ENCODE peak calls at places on chromosomes 4 and X, in eight cellular contexts. Z is OCI-LY7, L is uterus, E is transverse colon, D is mesendoderm, M is GM23338, R is HCT116, H is A549. F is an unnamed sample. For H3K4me1, the result is how much of the 10 kb centered on the place peaks cover.

GRCh38 chrX:31266172-31267076 is 194.6 kb upstream of the FTHL17 start:
- DNase-seq in Z (peak), E (peak), R (no peak), L (peak), H (no peak), D (peak), M (peak), F (peak)

GRCh38 chr4:183798249-183798920 is 106.7 kb upstream of the STOX2 start:
- DNase-seq in M (peak), Z (no peak), E (peak), R (no peak), L (no peak), H (no peak), D (peak), F (peak)

GRCh38 chr4:42391981-42392380 is 5.3 kb upstream of the SHISA3 start:
- DNase-seq in E (no peak), Z (no peak), H (no peak), R (no peak), L (no peak), D (no peak), M (no peak), F (no peak)

GRCh38 chr4:85474818-85475630 is at the start of gene ARHGAP24:
- DNase-seq in Z (peak), E (peak), R (peak), D (peak), L (peak), H (peak), M (peak), F (peak)

GRCh38 chr4:154490261-154490588 is 1.4 kb downstream of the DCHS2 start:
- DNase-seq in E (no peak), D (peak), M (peak), L (no peak), H (no peak), R (no peak), Z (no peak), F (peak)

GRCh38 chr4:156547439-156547838 is 424.2 kb downstream of the PDGFC start:
- DNase-seq in H (no peak), D (no peak), E (no peak), R (no peak), L (peak), Z (no peak), M (no peak), F (no peak)

GRCh38 chrX:50000937-50001542 is 78.6 kb downstream of the CLCN5 start:
- DNase-seq in E (no peak), Z (no peak), M (no peak), R (no peak), L (no peak), D (no peak), H (no peak), F (no peak)

GRCh38 chr4:88659061-88659889 is 38.4 kb downstream of the NAP1L5 start:
- DNase-seq in D (peak), R (peak), E (peak), H (peak), M (peak), Z (peak), L (peak), F (peak)

GRCh38 chrX:48466696-48467095 is 3.4 kb downstream of the SLC38A5 start:
- DNase-seq in R (no peak), E (no peak), L (no peak), M (peak), D (peak), H (no peak), Z (no peak), F (peak)

GRCh38 chrX:77564824-77565223 is 117.6 kb downstream of the FGF16 start:
- DNase-seq in L (no peak), Z (no peak), M (no peak), R (no peak), D (no peak), E (no peak), H (no peak), F (no peak)

GRCh38 chr4:76811604-76812412 is 86.1 kb downstream of the SOWAHB start:
- DNase-seq in D (peak), L (peak), R (no peak), E (no peak), Z (no peak), H (no peak), M (peak), F (peak)

GRCh38 chr4:118968813-118969212 is 80.2 kb downstream of the SYNPO2 start:
- DNase-seq in M (no peak), D (no peak), H (no peak), R (no peak), L (no peak), E (no peak), Z (no peak), F (no peak)

GRCh38 chr4:143099693-143100092 is 85.0 kb upstream of the USP38 start:
- DNase-seq in H (no peak), Z (no peak), L (no peak), M (no peak), D (no peak), E (no peak), R (no peak), F (no peak)

GRCh38 chrX:12954376-12954775 is 20.5 kb upstream of the TMSB4X start:
- DNase-seq in H (no peak), E (no peak), Z (no peak), R (no peak), M (no peak), L (no peak), D (no peak), F (no peak)
- H3K4me1 ChIP-seq in H (under half), E (under half), Z (half or more), R (under half), M (under half), L (under half), D (under half), F (under half)

GRCh38 chr4:3200423-3201090 is 48.4 kb upstream of the MSANTD1 start:
- DNase-seq in H (no peak), E (no peak), M (no peak), L (no peak), D (no peak), R (no peak), Z (no peak), F (no peak)
- H3K4me1 ChIP-seq in H (under half), E (under half), M (under half), L (under half), D (under half), R (under half), Z (under half), F (under half)

DNA sequence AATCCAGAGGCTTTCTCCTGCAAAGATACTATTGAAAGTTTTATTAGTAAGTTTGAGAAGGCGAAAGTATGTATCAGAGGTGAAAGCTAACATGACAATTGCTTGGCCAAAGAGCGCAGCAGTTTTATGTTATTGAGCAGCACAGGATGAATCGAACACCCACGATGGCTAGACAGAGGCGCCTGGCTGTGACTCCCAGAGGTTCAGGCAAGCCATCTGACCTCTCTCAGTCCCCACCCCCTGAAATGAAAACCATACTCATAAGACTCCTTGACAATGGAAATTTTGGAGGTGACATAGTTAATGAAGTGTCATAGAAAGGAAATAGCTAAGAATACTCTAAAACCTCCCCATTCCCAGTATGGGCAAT is 70.6 kb downstream of the MGST2 start:
- DNase-seq in Z (no peak), H (no peak), D (peak), E (no peak), M (peak), R (no peak), L (no peak), F (no peak)
- H3K4me1 ChIP-seq in Z (under half), H (under half), D (under half), E (under half), M (under half), R (under half), L (under half), F (under half)

DNA sequence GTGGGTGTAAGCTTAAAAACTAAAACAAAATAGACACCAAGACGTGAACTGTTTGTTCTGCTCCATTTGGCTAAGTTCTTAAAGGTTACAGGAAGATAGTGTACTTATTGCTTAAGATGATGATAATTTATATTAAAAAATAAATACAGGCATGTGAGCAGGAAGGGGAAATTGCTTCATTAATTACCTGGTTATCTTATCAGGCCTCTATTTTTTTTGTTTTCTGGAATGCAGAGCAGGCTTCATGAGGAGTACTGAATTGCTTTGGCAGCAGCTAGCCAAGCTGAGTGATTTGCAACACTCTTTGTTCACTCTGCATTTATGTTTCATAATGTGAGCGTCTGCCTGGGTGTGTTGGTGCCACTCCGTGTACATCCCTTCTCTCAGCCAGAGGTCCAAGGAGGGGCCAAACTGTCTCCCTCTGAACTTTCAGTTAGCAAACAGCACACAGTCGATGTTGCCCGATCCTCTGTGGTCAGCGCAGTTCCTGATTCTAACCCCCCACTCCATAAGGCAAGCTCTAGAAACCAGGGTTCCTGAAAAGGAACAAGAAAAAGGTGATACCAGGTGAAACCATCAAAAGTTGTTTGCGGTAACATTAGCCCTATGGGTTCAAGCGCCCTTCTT is 348.2 kb downstream of the SPRY1 start:
- DNase-seq in M (no peak), H (no peak), E (no peak), D (no peak), Z (no peak), R (no peak), L (peak), F (no peak)
- H3K4me1 ChIP-seq in M (under half), H (under half), E (under half), D (under half), Z (under half), R (under half), L (under half), F (under half)

DNA sequence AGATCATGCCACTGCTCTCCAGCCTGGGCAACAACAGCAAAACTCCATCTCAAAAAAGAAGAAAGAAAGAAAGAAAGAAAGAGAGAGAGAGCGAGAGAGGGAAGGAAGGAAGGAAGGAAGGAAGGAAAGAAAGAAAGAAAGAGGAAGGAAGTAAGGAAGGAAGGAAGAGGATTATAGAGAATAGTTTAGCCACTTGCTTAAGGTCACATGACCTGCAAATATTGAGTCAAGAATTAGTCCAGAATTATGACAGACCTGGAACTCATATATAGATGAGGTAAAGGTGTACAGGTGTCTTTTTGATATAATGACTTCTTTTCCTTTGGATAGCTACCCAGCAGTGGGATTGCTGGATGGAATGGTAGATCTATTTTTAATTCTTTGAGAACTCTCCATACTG is 25.6 kb upstream of the ANTXR2 start:
- DNase-seq in R (no peak), M (no peak), L (no peak), Z (no peak), E (no peak), H (no peak), D (no peak), F (no peak)
- H3K4me1 ChIP-seq in R (under half), M (under half), L (under half), Z (under half), E (under half), H (under half), D (under half), F (under half)